ENCODE peak calls at places on chromosomes 7 and 10, in six cellular contexts. B, P, F, L, X and R are unnamed samples.
A peak's percentile ranks its signal among the peaks of the same experiment; 100 is the strongest.

GRCh38 chr7:151310578-151310977 is 31.0 kb upstream of the NUB1 start:
- DNase-seq in P (peak; percentile 52), X (no peak), B (peak; percentile 57), L (no peak), F (no peak), R (no peak)

GRCh38 chr7:136677456-136678365 is 190.7 kb upstream of the CHRM2 start:
- DNase-seq in L (peak; percentile 39), F (no peak), X (no peak), B (no peak), P (peak; percentile 69), R (no peak)

GRCh38 chr10:75436896-75437295 is 5.5 kb downstream of the LRMDA start:
- DNase-seq in X (no peak), P (no peak), B (no peak), F (no peak), L (no peak), R (no peak)

GRCh38 chr7:34672430-34672829 is 14.4 kb downstream of the NPSR1 start:
- DNase-seq in F (no peak), L (no peak), X (no peak), B (no peak), P (peak; percentile 83), R (no peak)

GRCh38 chr10:42879380-42880254 is 97.0 kb downstream of the BMS1 start:
- DNase-seq in F (no peak), L (no peak), X (no peak), P (no peak), B (no peak), R (no peak)

GRCh38 chr7:111357691-111358090 is 204.6 kb downstream of the IMMP2L start:
- DNase-seq in B (peak; percentile 31), P (peak; percentile 71), X (no peak), F (no peak), L (peak; percentile 6), R (peak; percentile 43)

GRCh38 chr10:132712698-132713232 is 73.2 kb downstream of the NKX6-2 start:
- DNase-seq in X (no peak), F (no peak), P (no peak), L (no peak), B (no peak), R (no peak)

GRCh38 chr10:52621635-52622079 is 150.9 kb downstream of the MBL2 start:
- DNase-seq in P (no peak), F (no peak), X (no peak), L (no peak), B (no peak), R (peak; percentile 10)

GRCh38 chr10:4109469-4109868 is 324.5 kb upstream of the KLF6 start:
- DNase-seq in P (no peak), B (no peak), L (no peak), F (no peak), X (no peak), R (peak; percentile 54)

GRCh38 chr10:46992794-46993552 is 81.7 kb downstream of the PTPN20 start:
- DNase-seq in X (peak; percentile 56), B (peak; percentile 11), F (peak; percentile 16), P (peak; percentile 44), L (peak; percentile 21), R (peak; percentile 3)

GRCh38 chr7:117809958-117810357 is 63.3 kb downstream of the CTTNBP2 start:
- DNase-seq in B (no peak), F (no peak), P (no peak), X (no peak), L (no peak), R (no peak)

GRCh38 chr10:44898665-44899064 is 12.5 kb upstream of the TMEM72 start:
- DNase-seq in X (no peak), F (no peak), L (no peak), B (no peak), P (no peak), R (no peak)

GRCh38 chr7:1843271-1843861 is 173.3 kb downstream of the ELFN1 start:
- DNase-seq in X (no peak), F (peak; percentile 23), L (peak; percentile 20), B (no peak), P (no peak), R (no peak)

GRCh38 chr7:158705234-158705890 is 758 bp upstream of the NCAPG2 start:
- DNase-seq in X (peak; percentile 64), F (no peak), L (no peak), B (no peak), P (peak; percentile 18), R (no peak)

GRCh38 chr7:24842449-24843241 is 85.4 kb upstream of the GSDME start:
- DNase-seq in L (no peak), B (no peak), P (peak; percentile 23), F (no peak), X (no peak), R (no peak)

GRCh38 chr7:13062596-13062995 is 375.2 kb downstream of the ARL4A start:
- DNase-seq in F (no peak), B (peak; percentile 19), P (no peak), X (no peak), L (no peak), R (no peak)

GRCh38 chr10:101601541-101601940 is 13.4 kb downstream of the DPCD start:
- DNase-seq in B (no peak), P (no peak), X (no peak), F (no peak), L (no peak), R (no peak)

GRCh38 chr7:139242741-139243281 is 11.8 kb downstream of the UBN2 start:
- DNase-seq in L (no peak), P (peak; percentile 80), X (no peak), F (no peak), B (no peak), R (no peak)

GRCh38 chr10:25015927-25016348 is at the start of gene ENKUR:
- DNase-seq in B (peak; percentile 82), L (peak; percentile 88), F (peak; percentile 92), X (peak; percentile 89), P (peak; percentile 86), R (peak; percentile 89)

GRCh38 chr7:29146082-29146706 is at the start of gene CPVL:
- DNase-seq in B (peak; percentile 23), F (peak; percentile 54), L (no peak), X (peak; percentile 77), P (peak; percentile 73), R (no peak)

GRCh38 chr7:106420741-106421140 is 136.0 kb upstream of the NAMPT start:
- DNase-seq in F (no peak), X (no peak), B (no peak), L (no peak), P (no peak), R (no peak)